ENCODE peak calls at places on chromosomes 2 and 18, in seven cellular contexts. R is psoas muscle, M is adrenal gland, D is HCT116, I is sigmoid colon, Y is PC-3, W is A673. J is an unnamed sample.

GRCh38 chr2:4354678-4355077 is 651.3 kb downstream of the DCDC2C start:
- DNase-seq in I (no peak), W (peak; percentile 34), D (no peak), R (no peak), Y (peak; percentile 32), M (peak; percentile 19), J (peak; percentile 36)

GRCh38 chr2:46179037-46179621 is 118.1 kb upstream of the EPAS1 start:
- DNase-seq in D (no peak), I (peak; percentile 90), R (peak; percentile 77), W (peak; percentile 66), Y (peak; percentile 86), M (peak; percentile 67), J (peak; percentile 56)

GRCh38 chr2:218202266-218202665 is 14.7 kb upstream of the ARPC2 start:
- DNase-seq in Y (no peak), I (no peak), D (no peak), M (no peak), R (no peak), W (no peak), J (no peak)

GRCh38 chr2:937530-937929 is 13.1 kb upstream of the SNTG2 start:
- DNase-seq in W (no peak), Y (no peak), D (no peak), R (no peak), M (no peak), I (no peak), J (no peak)

GRCh38 chr2:71930073-71930681 is 217.5 kb downstream of the CYP26B1 start:
- DNase-seq in I (no peak), Y (peak; percentile 40), D (no peak), R (no peak), W (peak; percentile 11), M (no peak), J (no peak)

GRCh38 chr2:62774555-62775366 is 69.2 kb downstream of the EHBP1 start:
- DNase-seq in W (peak; percentile 44), I (peak; percentile 63), R (no peak), Y (peak; percentile 80), M (peak; percentile 73), D (peak; percentile 49), J (no peak)

GRCh38 chr2:171595896-171596295 is 73.6 kb downstream of the CYBRD1 start:
- DNase-seq in Y (peak; percentile 82), R (no peak), I (no peak), M (peak; percentile 28), D (no peak), W (peak; percentile 36), J (no peak)

GRCh38 chr2:157480182-157480961 is 36.5 kb upstream of the CYTIP start:
- DNase-seq in M (peak; percentile 14), D (no peak), Y (no peak), R (peak; percentile 87), W (no peak), I (no peak), J (peak; percentile 53)

GRCh38 chr2:97718051-97718882 is 4.9 kb downstream of the ZAP70 start:
- DNase-seq in M (no peak), D (no peak), Y (no peak), R (peak; percentile 48), W (no peak), I (peak; percentile 55), J (no peak)

GRCh38 chr2:56011624-56012023 is 88.0 kb upstream of the EFEMP1 start:
- DNase-seq in Y (no peak), R (no peak), W (no peak), I (no peak), D (no peak), M (no peak), J (no peak)

GRCh38 chr2:56013475-56013874 is 89.9 kb upstream of the EFEMP1 start:
- DNase-seq in D (no peak), W (no peak), R (no peak), Y (no peak), I (no peak), M (no peak), J (no peak)

GRCh38 chr2:56014075-56014730 is 90.6 kb upstream of the EFEMP1 start:
- DNase-seq in I (no peak), R (no peak), W (peak; percentile 17), D (no peak), M (no peak), Y (no peak), J (no peak)

GRCh38 chr2:56009758-56010534 is 86.4 kb upstream of the EFEMP1 start:
- DNase-seq in Y (peak; percentile 72), M (no peak), R (no peak), I (no peak), D (peak; percentile 26), W (peak; percentile 51), J (no peak)

DNA sequence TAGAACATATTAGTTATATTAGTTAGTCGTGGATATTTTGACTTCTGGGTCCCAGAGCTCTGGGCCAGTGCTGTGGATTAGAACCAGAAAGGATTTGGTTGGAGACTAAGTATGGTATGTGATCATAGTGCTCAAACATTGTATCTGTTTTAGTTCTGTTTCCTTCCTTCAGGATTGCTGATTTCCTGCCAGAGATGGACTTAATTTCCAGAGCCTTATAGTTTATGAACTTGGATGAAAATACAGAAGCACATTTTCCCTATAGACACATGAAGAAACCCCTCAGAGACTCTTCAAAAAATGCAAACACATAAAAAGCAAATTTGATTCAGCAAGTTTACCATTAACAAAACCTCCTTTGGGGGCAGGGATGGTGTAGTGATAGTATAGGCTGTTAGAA is 88.6 kb upstream of the EFEMP1 start:
- DNase-seq in W (no peak), Y (no peak), M (no peak), R (no peak), I (no peak), D (no peak), J (no peak)
- TF ChIP-seq CTCF in W (no peak), Y (no peak), M (no peak), R (no peak), I (no peak), D (no peak), J (no peak)

GRCh38 chr18:73790582-73790981 is 357.1 kb downstream of the FBXO15 start:
- DNase-seq in M (no peak), I (no peak), D (no peak), W (no peak), R (no peak), Y (no peak), J (no peak)

GRCh38 chr18:73791081-73791480 is 356.6 kb downstream of the FBXO15 start:
- DNase-seq in W (no peak), D (no peak), M (no peak), I (no peak), R (no peak), Y (no peak), J (no peak)

GRCh38 chr18:73797419-73797818 is 350.2 kb downstream of the FBXO15 start:
- DNase-seq in M (no peak), D (no peak), I (no peak), Y (no peak), W (no peak), R (no peak), J (no peak)

GRCh38 chr18:73793386-73793785 is 354.2 kb downstream of the FBXO15 start:
- DNase-seq in R (no peak), M (no peak), D (no peak), I (no peak), Y (peak; percentile 70), W (peak; percentile 50), J (no peak)
- H3K27ac ChIP-seq in R (no peak overlapping the region), M (no peak overlapping the region), D (no peak overlapping the region), I (no peak overlapping the region), Y (no peak overlapping the region), W (no peak overlapping the region), J (no peak overlapping the region)

DNA sequence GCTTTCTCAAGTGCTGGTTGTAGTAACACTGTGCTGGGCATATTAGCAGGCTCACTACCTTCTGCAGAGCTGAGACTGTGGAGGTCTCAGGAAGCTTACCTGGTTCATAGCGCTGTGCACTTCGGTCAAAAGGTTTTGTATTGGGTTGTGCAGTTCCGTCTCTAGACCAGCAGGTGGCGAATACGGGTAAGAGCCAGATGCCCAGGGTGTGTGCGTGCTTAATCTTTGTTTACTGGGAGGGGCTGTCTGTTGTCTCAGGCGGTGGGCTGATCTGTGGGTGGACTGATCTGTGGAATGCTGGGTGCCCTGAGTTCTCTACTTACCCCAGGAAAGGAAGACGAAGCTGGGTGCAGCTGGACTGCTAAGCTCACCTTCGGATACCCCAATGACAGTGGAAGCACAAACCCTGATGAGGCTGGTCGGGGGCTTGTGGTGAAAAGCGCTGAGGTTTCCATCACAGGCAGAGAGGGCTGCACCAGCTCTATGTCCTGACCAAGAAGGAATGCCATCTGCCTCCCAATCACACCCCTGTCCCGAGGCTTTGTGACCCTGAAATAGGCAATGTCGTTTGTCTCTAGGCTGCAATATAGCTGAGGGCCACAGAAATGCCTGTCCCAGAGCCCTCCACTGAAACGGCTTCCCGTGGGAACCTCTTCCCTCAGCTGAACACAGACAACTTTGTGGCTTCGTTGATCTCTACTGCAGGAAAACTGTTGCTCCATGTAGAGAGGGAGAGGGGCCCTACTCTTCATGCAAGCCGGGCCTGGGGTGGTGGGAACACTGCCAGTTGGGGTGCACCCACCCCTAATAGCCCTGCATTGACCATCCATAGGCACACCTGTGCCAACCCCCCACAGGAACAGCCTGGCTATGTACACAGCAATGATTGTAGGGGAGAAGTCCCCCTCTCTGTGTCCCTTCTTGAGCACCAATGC is 45.9 kb upstream of the FAM117B start:
- DNase-seq in M (peak; percentile 80), Y (peak; percentile 89), I (peak; percentile 86), W (peak; percentile 83), R (peak; percentile 70), D (peak; percentile 64), J (peak; percentile 37)
- H3K4me3 ChIP-seq in M (no peak overlapping the region), Y (no peak overlapping the region), I (peak overlapping the region; percentile 5), W (no peak overlapping the region), R (peak overlapping the region; percentile 41), D (no peak overlapping the region), J (no peak overlapping the region)

GRCh38 chr2:235768606-235769005 is 274.8 kb downstream of the AGAP1 start:
- DNase-seq in D (no peak), I (peak; percentile 56), W (no peak), R (no peak), Y (no peak), M (no peak), J (no peak)

GRCh38 chr2:235763816-235764215 is 270.0 kb downstream of the AGAP1 start:
- DNase-seq in I (peak; percentile 40), R (no peak), Y (no peak), M (no peak), W (no peak), D (no peak), J (no peak)

GRCh38 chr2:235766206-235766794 is 272.5 kb downstream of the AGAP1 start:
- DNase-seq in W (peak; percentile 84), D (peak; percentile 62), M (peak; percentile 55), I (peak; percentile 82), R (no peak), Y (peak; percentile 92), J (no peak)

GRCh38 chr2:235765181-235765820 is 271.5 kb downstream of the AGAP1 start:
- DNase-seq in M (no peak), R (no peak), I (peak; percentile 84), D (peak; percentile 55), Y (peak; percentile 42), W (no peak), J (no peak)

DNA sequence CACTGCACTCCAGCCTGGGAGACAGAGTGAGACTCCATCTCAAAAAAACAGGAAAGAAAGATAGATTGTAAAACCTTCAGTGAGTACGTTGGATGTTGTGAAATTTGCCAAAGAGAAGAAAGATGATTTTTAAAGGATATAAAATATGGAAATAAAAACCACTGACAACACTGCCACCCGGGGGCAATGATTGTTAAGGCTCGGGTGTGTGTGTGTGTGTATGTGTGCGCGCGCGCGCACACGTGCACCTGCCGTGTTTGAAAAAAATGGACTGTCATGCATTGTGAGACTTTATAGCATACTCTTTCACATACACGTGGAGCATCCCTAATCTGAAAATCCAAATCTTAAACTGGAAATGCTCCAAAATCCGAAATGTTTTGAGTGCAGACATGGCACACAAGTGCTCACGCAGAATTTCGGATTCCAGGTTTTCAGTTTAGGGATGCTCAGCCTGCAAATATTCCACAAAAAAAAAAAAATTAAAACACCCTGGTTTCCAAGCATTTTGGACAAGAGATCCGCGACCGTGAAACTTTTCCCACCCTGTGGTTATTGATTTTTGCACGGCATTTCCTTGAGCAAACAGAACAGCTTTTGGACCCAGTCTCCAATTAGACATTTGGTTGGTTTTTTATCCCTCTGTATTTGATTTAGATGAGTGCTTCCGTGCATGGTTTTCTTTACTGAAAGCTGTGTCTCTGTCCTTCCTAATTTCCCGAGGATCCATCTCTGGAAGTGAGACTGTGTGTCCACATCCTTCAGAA is 269.2 kb downstream of the AGAP1 start:
- DNase-seq in Y (no peak), I (no peak), R (no peak), W (no peak), D (no peak), M (no peak), J (no peak)
- TF ChIP-seq CTCF in Y (peak; percentile 48), I (no peak), R (no peak), W (peak; percentile 11), D (peak; percentile 35), M (no peak), J (no peak)